ENCODE peak calls at places on chromosome 20, in six cellular contexts. L is cardiac muscle cell, R is tibial artery, C is A549, U is psoas muscle, J is upper lobe of right lung. K is an unnamed sample. For H3K4me1, the result is how much of the 10 kb centered on the place peaks cover.

GRCh38 chr20:51276331-51276730 is 253.4 kb upstream of the KCNG1 start:
- DNase-seq in L (no peak), R (no peak), C (no peak), U (no peak), J (no peak), K (no peak)

GRCh38 chr20:21622097-21622496 is 83.4 kb upstream of the PAX1 start:
- DNase-seq in L (no peak), R (no peak), C (no peak), U (no peak), J (no peak), K (no peak)

GRCh38 chr20:47557218-47557617 is 55.5 kb downstream of the NCOA3 start:
- DNase-seq in L (no peak), R (no peak), C (no peak), U (no peak), J (no peak), K (no peak)

GRCh38 chr20:48192109-48192508 is 406.8 kb upstream of the SULF2 start:
- DNase-seq in L (no peak), R (no peak), C (no peak), U (no peak), J (no peak), K (peak)

GRCh38 chr20:23205221-23205620 is 119.1 kb upstream of the CD93 start:
- DNase-seq in L (no peak), R (no peak), C (no peak), U (no peak), J (no peak), K (no peak)

GRCh38 chr20:25353754-25354705 is 36.6 kb downstream of the ABHD12 start:
- DNase-seq in L (no peak), R (no peak), C (no peak), U (no peak), J (no peak), K (no peak)

GRCh38 chr20:47736570-47737152 is 48.6 kb downstream of the SULF2 start:
- DNase-seq in L (no peak), R (no peak), C (no peak), U (no peak), J (no peak), K (no peak)

GRCh38 chr20:43870484-43870883 is 44.2 kb upstream of the TOX2 start:
- DNase-seq in L (peak), R (no peak), C (no peak), U (no peak), J (no peak), K (no peak)

GRCh38 chr20:25005220-25005619 is 12.7 kb upstream of the APMAP start:
- DNase-seq in L (peak), R (no peak), C (peak), U (peak), J (peak), K (no peak)

GRCh38 chr20:5171074-5171789 is 44.4 kb downstream of the CDS2 start:
- DNase-seq in L (peak), R (no peak), C (no peak), U (no peak), J (no peak), K (no peak)

GRCh38 chr20:23419995-23420901 is 1.0 kb downstream of the NAPB start:
- DNase-seq in L (peak), R (no peak), C (peak), U (peak), J (peak), K (peak)

GRCh38 chr20:5557123-5557522 is 193.1 kb upstream of the SHLD1 start:
- DNase-seq in L (peak), R (peak), C (peak), U (peak), J (no peak), K (no peak)

GRCh38 chr20:56440346-56441007 is 27.9 kb upstream of the RTF2 start:
- DNase-seq in L (no peak), R (no peak), C (no peak), U (no peak), J (no peak), K (no peak)
- TF ChIP-seq CTCF in L (no peak), R (no peak), C (no peak), U (no peak), J (no peak), K (no peak)

GRCh38 chr20:3812259-3812681 is 8.1 kb upstream of the AP5S1 start:
- DNase-seq in L (no peak), R (no peak), C (no peak), U (no peak), J (no peak), K (peak)
- H3K4me1 ChIP-seq in L (under half), R (under half), C (half or more), U (under half), J (under half), K (half or more)

GRCh38 chr20:45341579-45341938 is 6.7 kb downstream of the SDC4 start:
- DNase-seq in L (no peak), R (no peak), C (no peak), U (no peak), J (peak), K (no peak)
- H3K4me3 ChIP-seq in L (peak), R (peak), C (peak), U (peak), J (peak), K (no peak)

GRCh38 chr20:11920083-11920482 is 2.4 kb downstream of the BTBD3 start:
- DNase-seq in L (no peak), R (no peak), C (no peak), U (no peak), J (no peak), K (no peak)

GRCh38 chr20:11918280-11918952 is 723 bp downstream of the BTBD3 start:
- DNase-seq in L (no peak), R (no peak), C (no peak), U (no peak), J (no peak), K (no peak)

GRCh38 chr20:11919046-11919445 is 1.4 kb downstream of the BTBD3 start:
- DNase-seq in L (peak), R (no peak), C (no peak), U (no peak), J (no peak), K (no peak)

GRCh38 chr20:11919571-11919970 is 1.9 kb downstream of the BTBD3 start:
- DNase-seq in L (no peak), R (no peak), C (no peak), U (no peak), J (no peak), K (no peak)

GRCh38 chr20:11917663-11918062 is at the start of gene BTBD3:
- DNase-seq in L (peak), R (peak), C (no peak), U (peak), J (no peak), K (peak)
- TF ChIP-seq CTCF in L (peak), R (no peak), C (no peak), U (no peak), J (peak), K (no peak)

DNA sequence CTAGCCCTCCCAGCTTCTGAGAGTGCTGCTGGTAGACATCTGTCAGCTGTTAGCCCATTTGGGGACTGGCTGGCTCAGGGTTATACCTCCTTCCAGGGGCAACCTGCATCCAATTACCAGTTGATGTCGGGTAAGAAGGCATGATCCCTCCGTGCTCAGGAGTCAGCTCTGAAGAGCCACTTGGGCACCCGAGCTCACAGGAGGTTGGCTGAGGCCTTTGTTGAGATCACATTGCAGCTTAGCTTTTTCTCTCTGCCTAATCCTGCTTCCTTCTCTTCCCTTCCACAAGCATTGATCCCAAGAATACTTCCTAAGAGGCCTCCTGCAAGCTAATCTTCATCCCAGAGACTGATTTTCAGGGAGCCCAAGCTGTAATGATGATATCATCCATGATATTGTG is 35.5 kb downstream of the SCP2D1 start:
- DNase-seq in L (no peak), R (no peak), C (no peak), U (no peak), J (no peak), K (no peak)
- H3K4me1 ChIP-seq in L (under half), R (under half), C (under half), U (under half), J (under half), K (under half)

GRCh38 chr20:62301773-62302340 is 940 bp upstream of the ADRM1 start:
- DNase-seq in L (peak), R (peak), C (peak), U (peak), J (peak), K (peak)
- H3K4me3 ChIP-seq in L (peak), R (peak), C (peak), U (peak), J (peak), K (no peak)

DNA sequence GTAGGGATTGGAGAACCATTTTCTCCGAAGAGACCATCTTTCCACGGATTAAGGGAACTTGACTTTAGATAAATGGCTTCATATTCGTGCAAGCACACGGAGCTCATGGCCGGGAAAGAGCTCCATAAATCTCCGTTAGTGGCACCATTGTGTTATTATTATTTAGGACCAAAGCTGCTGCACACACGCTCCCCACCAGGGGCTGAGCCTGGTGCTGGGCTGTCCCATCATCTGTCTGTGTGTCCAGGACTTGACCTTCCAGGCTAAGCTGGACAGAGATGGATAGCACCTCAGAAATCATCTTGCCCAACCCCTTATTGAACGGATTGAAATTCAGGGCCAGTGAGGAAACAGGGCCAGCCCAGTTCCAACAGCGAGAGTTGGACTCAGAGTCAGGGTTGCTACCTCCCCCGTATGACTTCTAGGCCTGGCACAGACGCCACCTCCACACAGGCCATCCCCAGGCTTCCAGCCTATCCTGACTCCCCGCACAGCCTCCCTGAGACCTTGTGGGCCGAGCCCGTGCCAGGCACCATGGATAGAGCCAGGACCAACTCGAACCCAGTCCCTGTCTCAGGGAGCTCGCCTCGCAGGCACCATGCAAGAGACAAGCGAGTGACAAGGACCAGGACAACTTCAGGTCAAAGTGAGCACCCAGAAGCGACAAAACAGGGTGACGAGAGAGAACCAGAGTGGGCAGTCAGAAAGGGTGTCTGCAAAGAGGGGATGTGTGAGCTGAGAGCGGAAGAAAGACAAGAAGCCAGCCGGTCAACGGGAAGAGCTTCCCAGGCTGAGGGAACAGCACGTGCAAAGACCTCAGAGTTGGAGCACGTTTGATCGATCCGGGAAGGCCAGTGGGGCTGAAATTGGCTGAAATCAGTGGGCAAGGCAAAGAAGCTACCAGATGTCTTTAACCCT is 45.4 kb downstream of the KIAA1755 start:
- DNase-seq in L (no peak), R (no peak), C (peak), U (no peak), J (no peak), K (no peak)
- TF ChIP-seq CTCF in L (peak), R (no peak), C (no peak), U (no peak), J (no peak), K (no peak)

GRCh38 chr20:32205502-32206382 is 1.8 kb downstream of the PLAGL2 start:
- DNase-seq in L (peak), R (no peak), C (no peak), U (no peak), J (no peak), K (no peak)
- H3K4me1 ChIP-seq in L (under half), R (under half), C (under half), U (half or more), J (half or more), K (half or more)

DNA sequence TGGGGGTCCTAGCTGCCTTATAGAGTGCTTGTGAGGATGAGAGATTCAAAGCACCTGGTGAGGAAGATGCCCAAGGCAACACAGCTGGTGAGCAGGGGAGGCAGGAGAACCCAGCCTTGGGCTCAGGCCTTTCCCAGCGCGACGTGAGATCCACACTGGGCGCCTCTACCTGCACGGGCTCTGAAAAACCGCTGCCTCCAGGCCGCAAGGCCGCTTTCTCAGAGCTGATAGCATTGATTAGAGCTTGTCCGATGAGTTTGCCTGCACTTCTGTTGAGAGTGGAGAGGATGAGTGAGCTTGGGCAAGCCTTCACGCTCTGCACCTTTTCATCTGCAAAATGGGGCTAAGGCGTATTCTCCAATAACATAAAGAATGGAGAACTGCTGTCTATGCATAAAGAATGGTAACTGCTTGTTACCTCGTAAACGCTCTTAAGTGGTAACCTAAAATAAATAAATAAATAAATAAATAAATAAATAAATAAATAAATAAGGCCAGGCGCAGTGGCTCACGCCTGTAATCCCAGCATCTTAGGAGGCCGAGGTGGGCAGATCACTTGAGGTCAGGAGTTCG is 916 bp downstream of the PABPC1L start:
- DNase-seq in L (no peak), R (no peak), C (peak), U (no peak), J (no peak), K (no peak)
- H3K4me3 ChIP-seq in L (peak), R (peak), C (peak), U (no peak), J (peak), K (no peak)